ENCODE peak calls at places on chromosomes 5 and 9, in eight cellular contexts. C is thyroid gland, M is mucosa of descending colon, J is heart right ventricle, H is fibroblast of pulmonary artery, X is tibial artery, D is PC-9, T is left ventricle myocardium inferior. G is an unnamed sample.

GRCh38 chr5:71681282-71681681 is 37.8 kb upstream of the CARTPT start:
- DNase-seq in C (peak), M (no peak), J (no peak), H (peak), X (no peak), D (no peak), T (no peak), G (no peak)

GRCh38 chr5:68196876-68197275 is 18.7 kb upstream of the PIK3R1 start:
- DNase-seq in C (no peak), M (no peak), J (no peak), H (no peak), X (no peak), D (no peak), T (no peak), G (no peak)

GRCh38 chr9:2872307-2872940 is 28.5 kb upstream of the PUM3 start:
- DNase-seq in C (peak), M (peak), J (no peak), H (peak), X (no peak), D (no peak), T (no peak), G (peak)

GRCh38 chr5:54390015-54390414 is 65.5 kb upstream of the HSPB3 start:
- DNase-seq in C (peak), M (peak), J (no peak), H (peak), X (no peak), D (peak), T (no peak), G (peak)

GRCh38 chr9:127706836-127707241 is at the start of gene CFAP157:
- DNase-seq in C (no peak), M (peak), J (no peak), H (peak), X (no peak), D (no peak), T (no peak), G (peak)

GRCh38 chr5:94969174-94969573 is 315.7 kb downstream of the MCTP1 start:
- DNase-seq in C (no peak), M (no peak), J (no peak), H (peak), X (no peak), D (no peak), T (no peak), G (no peak)

GRCh38 chr5:132608107-132608506 is 49.9 kb upstream of the IL13 start:
- DNase-seq in C (no peak), M (no peak), J (no peak), H (no peak), X (no peak), D (no peak), T (no peak), G (no peak)

GRCh38 chr9:106875548-106875947 is 12.6 kb downstream of the ZNF462 start:
- DNase-seq in C (no peak), M (no peak), J (no peak), H (peak), X (no peak), D (no peak), T (no peak), G (no peak)

GRCh38 chr5:53095931-53096525 is 13.5 kb downstream of the MOCS2 start:
- DNase-seq in C (peak), M (peak), J (no peak), H (peak), X (peak), D (peak), T (peak), G (peak)

GRCh38 chr5:131242728-131243255 is 21.1 kb upstream of the CDC42SE2 start:
- DNase-seq in C (no peak), M (no peak), J (no peak), H (peak), X (no peak), D (peak), T (no peak), G (no peak)

GRCh38 chr5:167602077-167602476 is 689.4 kb upstream of the WWC1 start:
- DNase-seq in C (no peak), M (no peak), J (no peak), H (no peak), X (no peak), D (no peak), T (no peak), G (no peak)

GRCh38 chr9:103355000-103355399 is 359.9 kb downstream of the CYLC2 start:
- DNase-seq in C (no peak), M (no peak), J (no peak), H (no peak), X (no peak), D (no peak), T (no peak), G (no peak)

GRCh38 chr9:115930472-115930871 is 223.1 kb upstream of the PAPPA start:
- DNase-seq in C (no peak), M (no peak), J (no peak), H (peak), X (no peak), D (no peak), T (no peak), G (no peak)

GRCh38 chr5:2739360-2740050 is 12.0 kb downstream of the IRX2 start:
- DNase-seq in C (no peak), M (no peak), J (no peak), H (no peak), X (peak), D (no peak), T (no peak), G (no peak)

GRCh38 chr5:16889203-16889971 is 46.7 kb downstream of the MYO10 start:
- DNase-seq in C (no peak), M (no peak), J (no peak), H (peak), X (no peak), D (peak), T (no peak), G (no peak)

GRCh38 chr5:13217636-13218035 is 726.9 kb downstream of the DNAH5 start:
- DNase-seq in C (no peak), M (no peak), J (no peak), H (no peak), X (no peak), D (no peak), T (no peak), G (no peak)

GRCh38 chr9:105063665-105064247 is 135.8 kb upstream of the ABCA1 start:
- DNase-seq in C (no peak), M (peak), J (no peak), H (peak), X (peak), D (peak), T (no peak), G (no peak)

GRCh38 chr5:11322133-11322532 is 561.1 kb upstream of the DAP start:
- DNase-seq in C (no peak), M (no peak), J (no peak), H (no peak), X (no peak), D (no peak), T (no peak), G (no peak)

GRCh38 chr9:134054891-134055811 is 12.7 kb downstream of the BRD3 start:
- DNase-seq in C (no peak), M (no peak), J (no peak), H (no peak), X (peak), D (no peak), T (peak), G (no peak)

GRCh38 chr5:176528301-176528700 is 8.9 kb downstream of the RNF44 start:
- DNase-seq in C (no peak), M (no peak), J (peak), H (no peak), X (no peak), D (no peak), T (no peak), G (no peak)

GRCh38 chr5:51556833-51557232 is 173.6 kb downstream of the ISL1 start:
- DNase-seq in C (no peak), M (no peak), J (no peak), H (no peak), X (no peak), D (no peak), T (no peak), G (no peak)

GRCh38 chr5:9156282-9156681 is 389.6 kb downstream of the SEMA5A start:
- DNase-seq in C (no peak), M (peak), J (no peak), H (peak), X (no peak), D (no peak), T (no peak), G (peak)

GRCh38 chr9:89059925-89060506 is 68.7 kb downstream of the S1PR3 start:
- DNase-seq in C (no peak), M (no peak), J (no peak), H (no peak), X (no peak), D (no peak), T (no peak), G (no peak)

GRCh38 chr9:1273859-1274258 is 223.7 kb downstream of the DMRT2 start:
- DNase-seq in C (no peak), M (no peak), J (no peak), H (no peak), X (no peak), D (no peak), T (no peak), G (no peak)

GRCh38 chr5:112316006-112316405 is 103.1 kb downstream of the EPB41L4A start:
- DNase-seq in C (peak), M (no peak), J (no peak), H (no peak), X (no peak), D (peak), T (no peak), G (peak)

GRCh38 chr9:96391021-96391765 is 7.7 kb upstream of the SLC35D2 start:
- DNase-seq in C (no peak), M (peak), J (no peak), H (no peak), X (no peak), D (no peak), T (no peak), G (peak)

GRCh38 chr9:123848447-123849085 is 81.4 kb downstream of the DENND1A start:
- DNase-seq in C (no peak), M (no peak), J (no peak), H (no peak), X (no peak), D (no peak), T (no peak), G (no peak)

GRCh38 chr9:95504053-95504963 is 12.5 kb downstream of the PTCH1 start:
- DNase-seq in C (peak), M (no peak), J (peak), H (peak), X (peak), D (peak), T (no peak), G (no peak)

GRCh38 chr5:59503223-59503622 is 390.3 kb downstream of the PDE4D start:
- DNase-seq in C (no peak), M (no peak), J (no peak), H (no peak), X (no peak), D (no peak), T (no peak), G (no peak)

GRCh38 chr9:84379740-84380139 is 39.2 kb upstream of the SLC28A3 start:
- DNase-seq in C (no peak), M (no peak), J (no peak), H (peak), X (no peak), D (no peak), T (no peak), G (no peak)

GRCh38 chr9:108041551-108041950 is 552.0 kb upstream of the KLF4 start:
- DNase-seq in C (no peak), M (no peak), J (no peak), H (peak), X (no peak), D (peak), T (no peak), G (no peak)

GRCh38 chr5:73709536-73710129 is 83.6 kb downstream of the ARHGEF28 start:
- DNase-seq in C (no peak), M (no peak), J (no peak), H (peak), X (no peak), D (peak), T (no peak), G (no peak)

GRCh38 chr9:69674112-69674511 is 1.9 kb upstream of the APBA1 start:
- DNase-seq in C (no peak), M (peak), J (no peak), H (no peak), X (no peak), D (no peak), T (no peak), G (no peak)

GRCh38 chr9:134185536-134186011 is 21.2 kb upstream of the RNU6ATAC start:
- DNase-seq in C (peak), M (no peak), J (no peak), H (no peak), X (peak), D (no peak), T (no peak), G (no peak)

GRCh38 chr5:39761199-39761580 is 336.4 kb upstream of the DAB2 start:
- DNase-seq in C (no peak), M (no peak), J (no peak), H (no peak), X (no peak), D (no peak), T (no peak), G (no peak)

DNA sequence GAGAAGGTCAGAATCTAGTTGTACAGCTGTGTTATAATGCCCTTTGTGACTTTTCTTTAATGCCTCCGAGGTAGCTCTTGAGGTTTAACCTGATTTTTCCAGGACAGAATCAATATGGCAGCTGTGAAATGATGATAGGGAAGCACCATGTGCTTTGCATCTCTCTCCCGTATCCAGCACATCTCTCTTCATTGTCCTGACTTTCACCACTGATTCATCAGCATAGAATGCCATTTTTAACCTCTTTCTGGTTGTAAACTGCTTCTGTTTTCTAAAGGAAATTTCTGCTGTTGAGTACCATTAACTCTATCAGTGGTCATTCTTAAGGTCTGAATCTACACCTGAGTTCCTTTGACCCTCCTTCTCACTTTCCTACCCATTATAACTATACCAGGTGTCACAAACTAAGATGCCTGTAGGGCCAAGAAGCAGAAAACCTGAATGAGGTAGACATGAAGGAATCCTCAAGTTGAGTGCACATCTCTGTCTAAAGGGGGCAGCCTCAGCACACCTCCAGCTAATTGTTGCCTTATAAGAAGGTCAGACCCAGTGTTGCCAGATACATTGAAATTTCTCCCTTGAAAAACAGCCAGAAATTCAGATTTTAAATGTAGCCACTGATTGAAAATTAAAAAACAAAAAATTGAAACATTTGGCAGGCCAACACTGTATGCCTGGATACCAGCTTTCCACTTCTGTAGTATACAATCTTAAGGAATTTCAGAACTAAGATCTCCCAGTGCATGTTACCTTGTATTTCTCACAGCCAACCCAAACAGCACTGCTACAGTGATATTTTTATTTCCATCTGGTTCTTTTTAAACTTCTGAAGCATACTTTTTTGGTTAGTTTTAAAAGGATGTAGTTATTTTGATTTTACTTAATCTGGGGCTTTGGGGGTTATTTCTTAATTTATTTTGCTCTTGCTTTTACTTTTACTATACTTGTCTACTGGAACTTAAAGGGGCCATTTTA is 35.8 kb upstream of the TLX3 start:
- DNase-seq in C (peak), M (peak), J (no peak), H (peak), X (no peak), D (no peak), T (no peak), G (peak)
- TF ChIP-seq CTCF in C (peak), M (no peak), J (no peak), H (peak), X (no peak), D (peak), T (peak), G (peak)

GRCh38 chr5:35393901-35394300 is 163.6 kb upstream of the PRLR start:
- DNase-seq in C (no peak), M (no peak), J (no peak), H (no peak), X (no peak), D (no peak), T (no peak), G (no peak)
- TF ChIP-seq CTCF in C (no peak), M (no peak), J (no peak), H (no peak), X (no peak), D (no peak), T (no peak), G (no peak)

GRCh38 chr5:44275908-44276307 is 113.3 kb downstream of the FGF10 start:
- DNase-seq in C (no peak), M (no peak), J (no peak), H (no peak), X (no peak), D (no peak), T (no peak), G (no peak)
- TF ChIP-seq CTCF in C (no peak), M (no peak), J (no peak), H (no peak), X (no peak), D (no peak), T (no peak), G (no peak)

GRCh38 chr5:150289551-150290390 is at the start of gene CAMK2A:
- DNase-seq in C (no peak), M (no peak), J (no peak), H (no peak), X (no peak), D (no peak), T (no peak), G (peak)
- TF ChIP-seq CTCF in C (no peak), M (no peak), J (no peak), H (no peak), X (no peak), D (no peak), T (no peak), G (no peak)

DNA sequence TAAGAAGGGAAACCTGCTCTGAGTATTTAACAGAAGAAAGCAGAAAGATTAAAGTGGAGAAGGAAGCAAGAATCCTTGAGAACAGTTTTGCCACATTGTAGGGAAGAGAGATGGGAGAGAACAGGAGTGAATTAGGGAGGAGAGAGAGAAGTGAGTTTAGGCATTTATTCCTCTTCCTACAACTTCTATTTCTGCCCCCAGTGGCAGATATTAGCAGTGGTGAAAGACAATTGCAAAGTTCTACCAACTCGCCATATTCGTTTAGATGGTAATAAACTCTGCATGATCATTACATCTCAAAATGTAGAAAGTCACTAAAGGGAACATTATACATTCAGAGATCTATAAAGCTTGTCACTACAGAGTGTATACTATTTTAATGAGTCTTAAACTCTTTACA is 440.1 kb upstream of the TRPC7 start:
- DNase-seq in C (no peak), M (no peak), J (no peak), H (no peak), X (no peak), D (no peak), T (no peak), G (no peak)
- TF ChIP-seq CTCF in C (no peak), M (no peak), J (no peak), H (peak), X (no peak), D (no peak), T (peak), G (no peak)

GRCh38 chr9:35756743-35757526 is 2.9 kb upstream of the MSMP start:
- DNase-seq in C (peak), M (peak), J (peak), H (no peak), X (peak), D (peak), T (peak), G (peak)
- TF ChIP-seq CTCF in C (no peak), M (no peak), J (peak), H (no peak), X (no peak), D (peak), T (peak), G (no peak)

GRCh38 chr5:171596391-171596878 is 177.0 kb downstream of the FGF18 start:
- DNase-seq in C (peak), M (no peak), J (peak), H (peak), X (peak), D (peak), T (peak), G (peak)
- TF ChIP-seq CTCF in C (no peak), M (no peak), J (peak), H (no peak), X (peak), D (no peak), T (peak), G (no peak)

GRCh38 chr5:150122158-150122510 is 33.5 kb downstream of the PDGFRB start:
- DNase-seq in C (no peak), M (peak), J (no peak), H (no peak), X (peak), D (no peak), T (no peak), G (peak)
- TF ChIP-seq CTCF in C (no peak), M (peak), J (peak), H (peak), X (no peak), D (peak), T (peak), G (peak)

DNA sequence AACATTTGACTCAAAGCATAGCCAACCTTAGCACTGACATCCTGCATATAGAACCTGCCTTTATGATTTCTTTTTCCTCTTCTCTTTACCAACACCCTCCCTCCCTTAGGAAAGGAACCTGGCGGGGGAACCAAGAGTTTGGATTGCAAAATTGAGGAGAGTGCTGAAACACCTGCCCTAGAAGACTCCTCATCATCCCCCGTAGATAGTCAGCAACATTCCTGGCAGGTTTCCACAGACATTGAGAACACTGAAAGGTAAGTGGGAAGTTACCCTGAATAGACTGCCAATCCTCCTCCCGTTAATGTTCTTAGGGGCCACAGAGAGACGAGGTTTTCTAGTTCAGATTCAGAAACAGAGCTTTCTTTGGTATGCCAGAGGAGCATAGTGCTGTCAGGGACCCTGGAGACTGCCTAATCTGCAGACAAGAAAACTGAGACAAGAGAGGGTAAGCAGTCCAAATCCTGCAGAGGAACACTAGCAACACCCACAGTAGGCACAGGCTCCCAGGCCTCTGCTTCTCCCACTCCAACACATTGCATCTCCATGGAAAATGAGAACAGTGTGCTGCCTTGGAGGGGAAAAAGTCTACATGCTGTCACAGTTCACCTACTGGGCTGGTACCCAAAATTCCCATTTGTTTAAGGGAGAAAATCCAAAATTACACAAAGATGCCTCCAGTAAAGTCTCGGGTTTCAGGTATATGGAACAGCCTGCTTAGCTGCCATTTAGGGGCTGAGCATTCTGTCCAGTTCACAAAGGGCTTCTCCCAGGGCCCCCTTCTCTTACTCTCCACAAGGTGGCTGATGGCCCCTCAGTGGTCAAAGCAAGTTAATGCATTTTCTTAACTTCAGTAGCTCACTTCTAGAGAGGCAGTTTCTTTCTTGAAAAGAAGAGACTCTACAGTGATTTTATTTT is 89.0 kb downstream of the RGS7BP start:
- DNase-seq in C (no peak), M (no peak), J (no peak), H (no peak), X (no peak), D (no peak), T (no peak), G (peak)
- TF ChIP-seq CTCF in C (peak), M (no peak), J (peak), H (peak), X (peak), D (peak), T (peak), G (no peak)

G was measured in Calu3.